ENCODE peak calls at places on chromosomes 12 and 14, in eight cellular contexts. One of them, this sample, is unnamed.

GRCh38 chr12:52356031-52356761 is 11.1 kb downstream of the KRT85 start:
- DNase-seq in HCT116: no peak
- DNase-seq in PC-9: no peak
- DNase-seq in body of pancreas: no peak
- DNase-seq in RWPE1: no peak
- DNase-seq in fibroblast of lung: no peak
- DNase-seq in lower leg skin: peak; percentile 84
- DNase-seq in MM.1S: no peak
- DNase-seq in this sample: no peak

GRCh38 chr12:3323002-3323685 is 167.9 kb upstream of the PRMT8 start:
- DNase-seq in lower leg skin: no peak
- DNase-seq in fibroblast of lung: no peak
- DNase-seq in body of pancreas: peak; percentile 41
- DNase-seq in RWPE1: no peak
- DNase-seq in MM.1S: no peak
- DNase-seq in PC-9: no peak
- DNase-seq in HCT116: no peak
- DNase-seq in this sample: no peak

GRCh38 chr12:83089575-83089974 is 402.9 kb downstream of the TMTC2 start:
- DNase-seq in body of pancreas: no peak
- DNase-seq in MM.1S: no peak
- DNase-seq in RWPE1: no peak
- DNase-seq in lower leg skin: no peak
- DNase-seq in fibroblast of lung: no peak
- DNase-seq in PC-9: no peak
- DNase-seq in HCT116: no peak
- DNase-seq in this sample: no peak

GRCh38 chr12:23474438-23475000 is 475.0 kb downstream of the SOX5 start:
- DNase-seq in HCT116: no peak
- DNase-seq in MM.1S: no peak
- DNase-seq in fibroblast of lung: no peak
- DNase-seq in RWPE1: no peak
- DNase-seq in PC-9: no peak
- DNase-seq in body of pancreas: peak; percentile 8
- DNase-seq in lower leg skin: no peak
- DNase-seq in this sample: no peak

GRCh38 chr12:92065018-92065499 is 80.6 kb downstream of the BTG1 start:
- DNase-seq in RWPE1: no peak
- DNase-seq in fibroblast of lung: peak; percentile 60
- DNase-seq in body of pancreas: peak; percentile 90
- DNase-seq in HCT116: no peak
- DNase-seq in MM.1S: peak; percentile 46
- DNase-seq in PC-9: no peak
- DNase-seq in lower leg skin: no peak
- DNase-seq in this sample: peak; percentile 60

GRCh38 chr14:105745433-105746123 is 219.2 kb downstream of the TMEM121 start:
- DNase-seq in MM.1S: no peak
- DNase-seq in RWPE1: no peak
- DNase-seq in body of pancreas: no peak
- DNase-seq in fibroblast of lung: no peak
- DNase-seq in HCT116: no peak
- DNase-seq in PC-9: no peak
- DNase-seq in lower leg skin: peak; percentile 50
- DNase-seq in this sample: no peak

GRCh38 chr12:55743967-55744931 is 1.3 kb downstream of the GDF11 start:
- DNase-seq in body of pancreas: no peak
- DNase-seq in HCT116: no peak
- DNase-seq in fibroblast of lung: no peak
- DNase-seq in PC-9: no peak
- DNase-seq in RWPE1: no peak
- DNase-seq in MM.1S: no peak
- DNase-seq in lower leg skin: no peak
- DNase-seq in this sample: no peak

GRCh38 chr12:125315771-125316170 is 250.5 kb downstream of the AACS start:
- DNase-seq in lower leg skin: peak; percentile 61
- DNase-seq in RWPE1: no peak
- DNase-seq in HCT116: no peak
- DNase-seq in MM.1S: no peak
- DNase-seq in PC-9: no peak
- DNase-seq in body of pancreas: no peak
- DNase-seq in fibroblast of lung: no peak
- DNase-seq in this sample: no peak

GRCh38 chr14:23694085-23694975 is 58.2 kb downstream of the DHRS2 start:
- DNase-seq in RWPE1: peak; percentile 16
- DNase-seq in HCT116: peak; percentile 27
- DNase-seq in PC-9: peak; percentile 96
- DNase-seq in lower leg skin: no peak
- DNase-seq in body of pancreas: peak; percentile 37
- DNase-seq in MM.1S: no peak
- DNase-seq in fibroblast of lung: no peak
- DNase-seq in this sample: peak; percentile 54

GRCh38 chr12:75623631-75624118 is 112.3 kb upstream of the KRR1 start:
- DNase-seq in fibroblast of lung: peak; percentile 30
- DNase-seq in lower leg skin: no peak
- DNase-seq in HCT116: peak; percentile 89
- DNase-seq in RWPE1: peak; percentile 78
- DNase-seq in body of pancreas: no peak
- DNase-seq in MM.1S: no peak
- DNase-seq in PC-9: peak; percentile 69
- DNase-seq in this sample: peak; percentile 40

GRCh38 chr12:96889273-96889933 is 17.7 kb upstream of the NEDD1 start:
- DNase-seq in RWPE1: peak; percentile 83
- DNase-seq in PC-9: peak; percentile 50
- DNase-seq in lower leg skin: no peak
- DNase-seq in MM.1S: no peak
- DNase-seq in body of pancreas: no peak
- DNase-seq in fibroblast of lung: peak; percentile 93
- DNase-seq in HCT116: no peak
- DNase-seq in this sample: no peak

GRCh38 chr12:2341871-2342270 is 289.1 kb downstream of the CACNA1C start:
- DNase-seq in HCT116: no peak
- DNase-seq in MM.1S: no peak
- DNase-seq in lower leg skin: no peak
- DNase-seq in body of pancreas: no peak
- DNase-seq in PC-9: no peak
- DNase-seq in RWPE1: peak; percentile 53
- DNase-seq in fibroblast of lung: peak; percentile 84
- DNase-seq in this sample: no peak

GRCh38 chr14:84202486-84202885 is 1327.5 kb upstream of the FLRT2 start:
- DNase-seq in RWPE1: no peak
- DNase-seq in body of pancreas: no peak
- DNase-seq in HCT116: no peak
- DNase-seq in lower leg skin: no peak
- DNase-seq in MM.1S: no peak
- DNase-seq in PC-9: no peak
- DNase-seq in fibroblast of lung: peak; percentile 9
- DNase-seq in this sample: no peak

GRCh38 chr14:61479746-61480502 is 158.5 kb downstream of the PRKCH start:
- DNase-seq in HCT116: no peak
- DNase-seq in MM.1S: peak; percentile 15
- DNase-seq in body of pancreas: no peak
- DNase-seq in lower leg skin: no peak
- DNase-seq in PC-9: peak; percentile 96
- DNase-seq in fibroblast of lung: peak; percentile 77
- DNase-seq in RWPE1: peak; percentile 31
- DNase-seq in this sample: no peak

GRCh38 chr12:82672811-82673495 is 13.8 kb upstream of the TMTC2 start:
- DNase-seq in fibroblast of lung: no peak
- DNase-seq in PC-9: no peak
- DNase-seq in lower leg skin: no peak
- DNase-seq in RWPE1: no peak
- DNase-seq in body of pancreas: no peak
- DNase-seq in HCT116: no peak
- DNase-seq in MM.1S: no peak
- DNase-seq in this sample: no peak

GRCh38 chr12:116609715-116610114 is 50.5 kb downstream of the MAP1LC3B2 start:
- DNase-seq in MM.1S: peak; percentile 6
- DNase-seq in HCT116: no peak
- DNase-seq in fibroblast of lung: no peak
- DNase-seq in lower leg skin: no peak
- DNase-seq in PC-9: no peak
- DNase-seq in RWPE1: no peak
- DNase-seq in body of pancreas: no peak
- DNase-seq in this sample: peak; percentile 27

GRCh38 chr14:55913324-55914035 is 204.7 kb upstream of the PELI2 start:
- DNase-seq in fibroblast of lung: peak; percentile 97
- DNase-seq in PC-9: no peak
- DNase-seq in HCT116: no peak
- DNase-seq in lower leg skin: no peak
- DNase-seq in MM.1S: no peak
- DNase-seq in RWPE1: no peak
- DNase-seq in body of pancreas: peak; percentile 18
- DNase-seq in this sample: no peak

GRCh38 chr14:102731101-102731870 is 46.0 kb upstream of the TRAF3 start:
- DNase-seq in RWPE1: no peak
- DNase-seq in MM.1S: no peak
- DNase-seq in lower leg skin: peak; percentile 70
- DNase-seq in PC-9: no peak
- DNase-seq in fibroblast of lung: no peak
- DNase-seq in HCT116: no peak
- DNase-seq in body of pancreas: no peak
- DNase-seq in this sample: no peak

GRCh38 chr14:53953828-53954550 is 2.6 kb downstream of the BMP4 start:
- DNase-seq in fibroblast of lung: peak; percentile 50
- DNase-seq in lower leg skin: peak; percentile 93
- DNase-seq in body of pancreas: peak; percentile 39
- DNase-seq in MM.1S: no peak
- DNase-seq in HCT116: no peak
- DNase-seq in RWPE1: no peak
- DNase-seq in PC-9: peak; percentile 35
- DNase-seq in this sample: peak; percentile 21

GRCh38 chr14:78863143-78863542 is 693.0 kb downstream of the NRXN3 start:
- DNase-seq in MM.1S: peak; percentile 29
- DNase-seq in fibroblast of lung: peak; percentile 32
- DNase-seq in body of pancreas: no peak
- DNase-seq in PC-9: peak; percentile 46
- DNase-seq in lower leg skin: no peak
- DNase-seq in HCT116: no peak
- DNase-seq in RWPE1: peak; percentile 36
- DNase-seq in this sample: peak; percentile 31

GRCh38 chr12:48237048-48237630 is 34.0 kb upstream of the OR10AD1 start:
- DNase-seq in MM.1S: no peak
- DNase-seq in HCT116: no peak
- DNase-seq in fibroblast of lung: no peak
- DNase-seq in body of pancreas: no peak
- DNase-seq in RWPE1: no peak
- DNase-seq in PC-9: no peak
- DNase-seq in lower leg skin: no peak
- DNase-seq in this sample: no peak

GRCh38 chr12:66931091-66931490 is 252.2 kb upstream of the GRIP1 start:
- DNase-seq in PC-9: no peak
- DNase-seq in body of pancreas: no peak
- DNase-seq in MM.1S: no peak
- DNase-seq in HCT116: no peak
- DNase-seq in fibroblast of lung: no peak
- DNase-seq in RWPE1: no peak
- DNase-seq in lower leg skin: no peak
- DNase-seq in this sample: no peak

GRCh38 chr14:57837267-57837666 is 28.6 kb downstream of the SLC35F4 start:
- DNase-seq in body of pancreas: no peak
- DNase-seq in RWPE1: no peak
- DNase-seq in PC-9: no peak
- DNase-seq in HCT116: no peak
- DNase-seq in fibroblast of lung: no peak
- DNase-seq in lower leg skin: no peak
- DNase-seq in MM.1S: no peak
- DNase-seq in this sample: no peak

GRCh38 chr12:10607885-10608458 is 5.4 kb downstream of the MAGOHB start:
- DNase-seq in PC-9: no peak
- DNase-seq in lower leg skin: no peak
- DNase-seq in fibroblast of lung: peak; percentile 11
- DNase-seq in RWPE1: peak; percentile 13
- DNase-seq in body of pancreas: no peak
- DNase-seq in MM.1S: no peak
- DNase-seq in HCT116: no peak
- DNase-seq in this sample: peak; percentile 10
- TF ChIP-seq CTCF in PC-9: peak; percentile 56
- TF ChIP-seq CTCF in lower leg skin: no peak
- TF ChIP-seq CTCF in fibroblast of lung: peak; percentile 33
- TF ChIP-seq CTCF in RWPE1: no peak
- TF ChIP-seq CTCF in body of pancreas: no peak
- TF ChIP-seq CTCF in MM.1S: peak; percentile 17
- TF ChIP-seq CTCF in HCT116: peak; percentile 37
- TF ChIP-seq CTCF in this sample: peak; percentile 21

DNA sequence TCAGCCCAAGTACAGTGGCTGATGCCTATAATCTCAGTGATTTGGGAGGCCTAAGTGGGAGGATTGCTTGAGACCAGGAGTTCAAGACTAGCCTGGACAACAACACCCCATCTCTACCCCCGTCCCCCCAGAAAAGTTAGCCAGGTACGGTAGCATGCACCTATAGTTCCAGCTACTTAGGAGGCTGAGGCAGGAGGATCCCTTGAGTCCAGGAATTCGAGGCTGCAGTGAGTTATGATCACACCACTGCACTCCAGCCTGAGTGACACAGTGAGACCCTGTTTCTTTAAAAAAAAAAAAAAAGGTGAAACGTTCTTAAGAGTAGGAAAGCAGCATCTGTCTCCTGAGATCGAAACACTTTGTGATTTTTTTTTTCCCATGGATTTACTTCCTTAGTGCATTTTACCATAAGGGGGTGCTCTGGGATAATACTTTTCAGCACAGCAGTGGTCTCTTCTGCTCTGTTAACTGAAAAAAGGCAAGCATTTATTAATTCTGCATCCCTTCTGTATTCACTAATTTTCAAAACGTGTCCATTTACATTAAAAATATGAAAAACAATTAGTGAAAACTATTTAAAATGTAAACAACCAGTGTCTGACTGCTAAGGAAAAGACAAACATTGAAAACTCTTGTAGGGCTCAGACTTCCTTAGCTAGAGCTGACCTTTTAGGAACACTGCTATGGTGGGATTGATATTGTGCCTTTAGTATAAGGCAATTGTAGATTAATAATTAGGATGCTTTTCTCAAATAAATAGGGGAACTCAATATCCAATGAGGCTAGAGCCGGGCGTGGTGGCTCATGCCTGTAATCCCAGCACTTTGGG is 31.2 kb upstream of the USP44 start:
- DNase-seq in PC-9: peak; percentile 56
- DNase-seq in fibroblast of lung: peak; percentile 29
- DNase-seq in MM.1S: no peak
- DNase-seq in RWPE1: peak; percentile 38
- DNase-seq in lower leg skin: no peak
- DNase-seq in HCT116: peak; percentile 51
- DNase-seq in body of pancreas: no peak
- DNase-seq in this sample: peak; percentile 24
- TF ChIP-seq CTCF in PC-9: peak; percentile 66
- TF ChIP-seq CTCF in fibroblast of lung: peak; percentile 53
- TF ChIP-seq CTCF in MM.1S: peak; percentile 15
- TF ChIP-seq CTCF in RWPE1: peak; percentile 67
- TF ChIP-seq CTCF in lower leg skin: no peak
- TF ChIP-seq CTCF in HCT116: peak; percentile 60
- TF ChIP-seq CTCF in body of pancreas: peak; percentile 46
- TF ChIP-seq CTCF in this sample: peak; percentile 34

GRCh38 chr14:52068741-52069616 is at the start of gene NID2:
- DNase-seq in RWPE1: peak; percentile 58
- DNase-seq in PC-9: no peak
- DNase-seq in lower leg skin: peak; percentile 95
- DNase-seq in MM.1S: no peak
- DNase-seq in HCT116: no peak
- DNase-seq in fibroblast of lung: peak; percentile 88
- DNase-seq in body of pancreas: peak; percentile 86
- DNase-seq in this sample: peak; percentile 19
- TF ChIP-seq CTCF in RWPE1: peak; percentile 14
- TF ChIP-seq CTCF in PC-9: no peak
- TF ChIP-seq CTCF in lower leg skin: no peak
- TF ChIP-seq CTCF in MM.1S: no peak
- TF ChIP-seq CTCF in HCT116: no peak
- TF ChIP-seq CTCF in fibroblast of lung: no peak
- TF ChIP-seq CTCF in body of pancreas: no peak
- TF ChIP-seq CTCF in this sample: no peak

GRCh38 chr12:81627336-81628189 is 131.6 kb downstream of the PPFIA2 start:
- DNase-seq in lower leg skin: no peak
- DNase-seq in PC-9: no peak
- DNase-seq in body of pancreas: no peak
- DNase-seq in MM.1S: peak; percentile 49
- DNase-seq in fibroblast of lung: peak; percentile 51
- DNase-seq in HCT116: peak; percentile 52
- DNase-seq in RWPE1: peak; percentile 20
- DNase-seq in this sample: peak; percentile 41
- TF ChIP-seq CTCF in lower leg skin: no peak
- TF ChIP-seq CTCF in PC-9: peak; percentile 77
- TF ChIP-seq CTCF in body of pancreas: peak; percentile 39
- TF ChIP-seq CTCF in MM.1S: peak; percentile 70
- TF ChIP-seq CTCF in fibroblast of lung: peak; percentile 33
- TF ChIP-seq CTCF in HCT116: peak; percentile 74
- TF ChIP-seq CTCF in RWPE1: peak; percentile 66
- TF ChIP-seq CTCF in this sample: no peak